ENCODE peak calls at places on chromosome 10, in seven cellular contexts. O is HCT116, B is OCI-LY7, A is GM23338, D is mesendoderm, R is astrocyte, U is fibroblast of lung. W is an unnamed sample.

GRCh38 chr10:115762029-115762428 is 511.0 kb downstream of the GFRA1 start:
- DNase-seq in O (no peak), B (no peak), A (no peak), D (no peak), R (peak; percentile 25), U (peak; percentile 74), W (no peak)

GRCh38 chr10:129375912-129376311 is 91.1 kb upstream of the MGMT start:
- DNase-seq in O (no peak), B (no peak), A (no peak), D (no peak), R (no peak), U (no peak), W (no peak)

GRCh38 chr10:94358480-94358879 is 4.3 kb downstream of the NOC3L start:
- DNase-seq in O (peak; percentile 43), B (no peak), A (no peak), D (peak; percentile 88), R (peak; percentile 96), U (peak; percentile 92), W (peak; percentile 75)

GRCh38 chr10:127878474-127879055 is 14.2 kb downstream of the CLRN3 start:
- DNase-seq in O (no peak), B (no peak), A (no peak), D (no peak), R (no peak), U (no peak), W (no peak)

GRCh38 chr10:93123766-93124165 is 50.1 kb downstream of the CYP26A1 start:
- DNase-seq in O (no peak), B (peak; percentile 20), A (no peak), D (no peak), R (no peak), U (no peak), W (no peak)

GRCh38 chr10:61841338-61841875 is 60.1 kb upstream of the ARID5B start:
- DNase-seq in O (no peak), B (no peak), A (no peak), D (no peak), R (no peak), U (no peak), W (peak; percentile 73)

GRCh38 chr10:93403741-93404354 is 78.3 kb downstream of the MYOF start:
- DNase-seq in O (no peak), B (no peak), A (no peak), D (no peak), R (no peak), U (no peak), W (no peak)

GRCh38 chr10:99331207-99331803 is 2.1 kb downstream of the CNNM1 start:
- DNase-seq in O (no peak), B (no peak), A (no peak), D (peak; percentile 31), R (no peak), U (peak; percentile 31), W (peak; percentile 54)

GRCh38 chr10:43890124-43890523 is 241.4 kb upstream of the ZNF32 start:
- DNase-seq in O (no peak), B (no peak), A (no peak), D (no peak), R (peak; percentile 89), U (no peak), W (peak; percentile 46)

GRCh38 chr10:62851449-62851848 is 35.3 kb upstream of the EGR2 start:
- DNase-seq in O (peak; percentile 12), B (peak; percentile 39), A (peak; percentile 78), D (peak; percentile 71), R (no peak), U (peak; percentile 32), W (peak; percentile 86)

GRCh38 chr10:58618158-58618676 is 105.5 kb downstream of the BICC1 start:
- DNase-seq in O (no peak), B (no peak), A (no peak), D (no peak), R (no peak), U (no peak), W (no peak)

GRCh38 chr10:52778511-52779392 is 6.2 kb upstream of the MBL2 start:
- DNase-seq in O (peak; percentile 24), B (peak; percentile 26), A (peak; percentile 93), D (peak; percentile 65), R (peak; percentile 16), U (peak; percentile 57), W (peak; percentile 88)

GRCh38 chr10:29873941-29874340 is 185.4 kb downstream of the JCAD start:
- DNase-seq in O (no peak), B (no peak), A (no peak), D (no peak), R (peak; percentile 88), U (no peak), W (no peak)

GRCh38 chr10:58352956-58353610 is 18.3 kb downstream of the UBE2D1 start:
- DNase-seq in O (no peak), B (no peak), A (no peak), D (no peak), R (peak; percentile 25), U (no peak), W (peak; percentile 8)

GRCh38 chr10:69816536-69816935 is 14.8 kb downstream of the COL13A1 start:
- DNase-seq in O (no peak), B (no peak), A (no peak), D (no peak), R (no peak), U (no peak), W (no peak)

GRCh38 chr10:30431435-30431911 is 2.5 kb upstream of the MAP3K8 start:
- DNase-seq in O (no peak), B (no peak), A (peak; percentile 37), D (no peak), R (peak; percentile 44), U (peak; percentile 42), W (no peak)

GRCh38 chr10:11517150-11517549 is 94.3 kb downstream of the USP6NL start:
- DNase-seq in O (no peak), B (no peak), A (no peak), D (peak; percentile 44), R (no peak), U (no peak), W (peak; percentile 24)

GRCh38 chr10:57098146-57098545 is 737.1 kb upstream of the ZWINT start:
- DNase-seq in O (no peak), B (no peak), A (no peak), D (no peak), R (no peak), U (no peak), W (no peak)

GRCh38 chr10:77073066-77073960 is 564.3 kb downstream of the KCNMA1 start:
- DNase-seq in O (no peak), B (no peak), A (no peak), D (no peak), R (no peak), U (peak; percentile 59), W (no peak)

GRCh38 chr10:100340948-100341847 is 5.8 kb upstream of the SCD start:
- DNase-seq in O (no peak), B (no peak), A (no peak), D (no peak), R (no peak), U (peak; percentile 63), W (no peak)

GRCh38 chr10:117443677-117444022 is 68.4 kb upstream of the PDZD8 start:
- DNase-seq in O (no peak), B (no peak), A (no peak), D (peak; percentile 21), R (no peak), U (no peak), W (no peak)

GRCh38 chr10:93199221-93199681 is 125.6 kb downstream of the CYP26A1 start:
- DNase-seq in O (no peak), B (no peak), A (no peak), D (no peak), R (peak; percentile 85), U (peak; percentile 54), W (peak; percentile 29)

GRCh38 chr10:14822879-14823755 is 14.7 kb downstream of the CDNF start:
- DNase-seq in O (peak; percentile 16), B (peak; percentile 80), A (peak; percentile 72), D (peak; percentile 45), R (peak; percentile 12), U (peak; percentile 70), W (peak; percentile 60)

GRCh38 chr10:116947838-116948529 is 57.0 kb downstream of the SHTN1 start:
- DNase-seq in O (peak; percentile 59), B (no peak), A (peak; percentile 74), D (peak; percentile 81), R (peak; percentile 53), U (peak; percentile 28), W (peak; percentile 81)

GRCh38 chr10:132319853-132320669 is 11.9 kb upstream of the LRRC27 start:
- DNase-seq in O (no peak), B (no peak), A (no peak), D (no peak), R (peak; percentile 87), U (peak; percentile 88), W (peak; percentile 81)

DNA sequence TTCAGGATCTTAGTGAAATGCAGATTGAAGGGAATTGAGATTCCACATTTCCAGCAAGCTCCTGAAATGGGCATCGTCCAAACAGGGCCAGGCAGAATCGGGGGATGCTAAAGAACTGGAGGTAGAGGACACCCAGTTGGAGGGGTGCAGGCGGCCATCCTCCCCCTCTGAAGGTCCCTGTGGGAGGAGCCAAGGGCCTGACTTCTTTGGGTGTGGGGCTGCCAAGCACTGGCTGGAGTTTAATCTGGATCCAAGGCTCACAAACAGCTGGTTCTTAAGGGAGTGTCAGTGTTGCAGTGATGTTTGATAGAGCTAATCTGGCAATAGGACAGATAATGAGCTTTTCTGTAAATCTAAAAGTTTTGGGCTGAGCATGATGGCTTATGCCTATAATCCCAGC is 20.8 kb downstream of the TSPAN14 start:
- DNase-seq in O (no peak), B (no peak), A (no peak), D (no peak), R (no peak), U (no peak), W (no peak)
- H3K4me1 ChIP-seq in O (peaks cover 78% of the 10 kb centered on the region), B (peaks cover 65% of the 10 kb centered on the region), A (peaks cover 33% of the 10 kb centered on the region), D (peaks cover 7% of the 10 kb centered on the region), R (peaks cover 41% of the 10 kb centered on the region), U (peaks cover 27% of the 10 kb centered on the region), W (no peaks in the 10 kb centered on the region)

GRCh38 chr10:74114041-74114448 is 36.6 kb downstream of the AP3M1 start:
- DNase-seq in O (no peak), B (no peak), A (no peak), D (no peak), R (no peak), U (no peak), W (no peak)
- H3K27ac ChIP-seq in O (no peak overlapping the region), B (no peak overlapping the region), A (no peak overlapping the region), D (no peak overlapping the region), R (no peak overlapping the region), U (peak overlapping the region; percentile 8), W (no peak overlapping the region)

GRCh38 chr10:119656760-119657159 is 5.6 kb downstream of the BAG3 start:
- DNase-seq in O (no peak), B (no peak), A (no peak), D (peak; percentile 61), R (no peak), U (no peak), W (no peak)
- H3K79me2 ChIP-seq in O (peaks cover 100% of the 10 kb centered on the region), B (no peaks in the 10 kb centered on the region), A (peaks cover 49% of the 10 kb centered on the region), D (peaks cover 47% of the 10 kb centered on the region), R (peaks cover 100% of the 10 kb centered on the region), U (peaks cover 98% of the 10 kb centered on the region), W (peaks cover 100% of the 10 kb centered on the region)

GRCh38 chr10:124626759-124627380 is 117.3 kb downstream of the FAM53B start:
- DNase-seq in O (no peak), B (no peak), A (peak; percentile 54), D (no peak), R (no peak), U (no peak), W (peak; percentile 49)

GRCh38 chr10:124624456-124624855 is 119.7 kb downstream of the FAM53B start:
- DNase-seq in O (no peak), B (no peak), A (no peak), D (no peak), R (no peak), U (no peak), W (no peak)

GRCh38 chr10:124624006-124624405 is 120.2 kb downstream of the FAM53B start:
- DNase-seq in O (no peak), B (no peak), A (no peak), D (no peak), R (no peak), U (no peak), W (no peak)

GRCh38 chr10:124624875-124625274 is 119.3 kb downstream of the FAM53B start:
- DNase-seq in O (no peak), B (no peak), A (no peak), D (no peak), R (no peak), U (no peak), W (no peak)

GRCh38 chr10:124625831-124626238 is 118.3 kb downstream of the FAM53B start:
- DNase-seq in O (no peak), B (no peak), A (no peak), D (no peak), R (no peak), U (no peak), W (no peak)
- H3K4me1 ChIP-seq in O (peaks cover 19% of the 10 kb centered on the region), B (peaks cover 29% of the 10 kb centered on the region), A (peaks cover 12% of the 10 kb centered on the region), D (no peaks in the 10 kb centered on the region), R (no peaks in the 10 kb centered on the region), U (no peaks in the 10 kb centered on the region), W (peaks cover 11% of the 10 kb centered on the region)

W was measured in PC-3.